ENCODE peak calls at places on chromosomes 11 and 22, in four cellular contexts. One of them, this sample, is unnamed.

GRCh38 chr11:35649984-35650383 is 12.6 kb upstream of the TRIM44 start:
- DNase-seq in SK-N-SH: no peak
- DNase-seq in GM12878: no peak
- DNase-seq in HepG2: no peak
- DNase-seq in this sample: no peak

GRCh38 chr11:7657306-7658025 is 15.8 kb downstream of the CYB5R2 start:
- DNase-seq in SK-N-SH: peak
- DNase-seq in GM12878: no peak
- DNase-seq in HepG2: peak
- DNase-seq in this sample: peak

GRCh38 chr11:60734271-60734670 is 9.8 kb downstream of the MS4A18 start:
- DNase-seq in SK-N-SH: no peak
- DNase-seq in GM12878: no peak
- DNase-seq in HepG2: no peak
- DNase-seq in this sample: no peak

GRCh38 chr22:19766506-19767426 is 6.2 kb downstream of the TBX1 start:
- DNase-seq in SK-N-SH: peak
- DNase-seq in GM12878: no peak
- DNase-seq in HepG2: no peak
- DNase-seq in this sample: peak

GRCh38 chr11:87366346-87366745 is 328.6 kb downstream of the TMEM135 start:
- DNase-seq in SK-N-SH: no peak
- DNase-seq in GM12878: no peak
- DNase-seq in HepG2: no peak
- DNase-seq in this sample: no peak

GRCh38 chr11:45185228-45185729 is 38.8 kb downstream of the PRDM11 start:
- DNase-seq in SK-N-SH: no peak
- DNase-seq in GM12878: no peak
- DNase-seq in HepG2: no peak
- DNase-seq in this sample: peak

GRCh38 chr11:96481204-96481603 is 91.4 kb downstream of the JRKL start:
- DNase-seq in SK-N-SH: no peak
- DNase-seq in GM12878: no peak
- DNase-seq in HepG2: no peak
- DNase-seq in this sample: no peak

GRCh38 chr22:31223786-31224191 is 11.7 kb downstream of the LIMK2 start:
- DNase-seq in SK-N-SH: no peak
- DNase-seq in GM12878: no peak
- DNase-seq in HepG2: peak
- DNase-seq in this sample: no peak

GRCh38 chr11:119685073-119685746 is 43.8 kb downstream of the NECTIN1 start:
- DNase-seq in SK-N-SH: peak
- DNase-seq in GM12878: no peak
- DNase-seq in HepG2: no peak
- DNase-seq in this sample: no peak

GRCh38 chr11:63553759-63554158 is 9.4 kb downstream of the PLAAT2 start:
- DNase-seq in SK-N-SH: no peak
- DNase-seq in GM12878: no peak
- DNase-seq in HepG2: no peak
- DNase-seq in this sample: no peak

GRCh38 chr11:76935030-76935429 is 74.3 kb downstream of the ACER3 start:
- DNase-seq in SK-N-SH: no peak
- DNase-seq in GM12878: no peak
- DNase-seq in HepG2: no peak
- DNase-seq in this sample: no peak

GRCh38 chr22:42621505-42622002 is 6.9 kb upstream of the POLDIP3 start:
- DNase-seq in SK-N-SH: peak
- DNase-seq in GM12878: no peak
- DNase-seq in HepG2: peak
- DNase-seq in this sample: peak

GRCh38 chr11:35486446-35486845 is 39.0 kb downstream of the PAMR1 start:
- DNase-seq in SK-N-SH: no peak
- DNase-seq in GM12878: no peak
- DNase-seq in HepG2: no peak
- DNase-seq in this sample: no peak

GRCh38 chr11:117145393-117145761 is 1.3 kb downstream of the PAFAH1B2 start:
- DNase-seq in SK-N-SH: peak
- DNase-seq in GM12878: no peak
- DNase-seq in HepG2: peak
- DNase-seq in this sample: peak

GRCh38 chr11:66353762-66354161 is 6.3 kb upstream of the B4GAT1 start:
- DNase-seq in SK-N-SH: no peak
- DNase-seq in GM12878: no peak
- DNase-seq in HepG2: no peak
- DNase-seq in this sample: no peak

GRCh38 chr11:26522912-26523610 is 49.0 kb downstream of the MUC15 start:
- DNase-seq in SK-N-SH: no peak
- DNase-seq in GM12878: no peak
- DNase-seq in HepG2: peak
- DNase-seq in this sample: no peak

GRCh38 chr11:100932474-100933100 is 197.0 kb downstream of the PGR start:
- DNase-seq in SK-N-SH: peak
- DNase-seq in GM12878: no peak
- DNase-seq in HepG2: peak
- DNase-seq in this sample: peak

GRCh38 chr11:35177370-35177769 is 38.4 kb downstream of the CD44 start:
- DNase-seq in SK-N-SH: no peak
- DNase-seq in GM12878: no peak
- DNase-seq in HepG2: no peak
- DNase-seq in this sample: no peak

GRCh38 chr11:396948-397548 is 3.0 kb downstream of the PKP3 start:
- DNase-seq in SK-N-SH: peak
- DNase-seq in GM12878: no peak
- DNase-seq in HepG2: peak
- DNase-seq in this sample: no peak

GRCh38 chr11:68066742-68067141 is 27.9 kb downstream of the TCIRG1 start:
- DNase-seq in SK-N-SH: no peak
- DNase-seq in GM12878: no peak
- DNase-seq in HepG2: no peak
- DNase-seq in this sample: no peak

GRCh38 chr22:33427461-33427860 is 369.3 kb upstream of the SYN3 start:
- DNase-seq in SK-N-SH: no peak
- DNase-seq in GM12878: no peak
- DNase-seq in HepG2: no peak
- DNase-seq in this sample: no peak

GRCh38 chr11:74683279-74683871 is 47.9 kb downstream of the CHRDL2 start:
- DNase-seq in SK-N-SH: peak
- DNase-seq in GM12878: no peak
- DNase-seq in HepG2: no peak
- DNase-seq in this sample: no peak

GRCh38 chr11:102377891-102378290 is 30.9 kb downstream of the BIRC2 start:
- DNase-seq in SK-N-SH: no peak
- DNase-seq in GM12878: no peak
- DNase-seq in HepG2: no peak
- DNase-seq in this sample: no peak

GRCh38 chr22:36386900-36387663 is 685 bp downstream of the MYH9 start:
- DNase-seq in SK-N-SH: peak
- DNase-seq in GM12878: no peak
- DNase-seq in HepG2: no peak
- DNase-seq in this sample: peak

GRCh38 chr11:129972596-129972995 is 30.0 kb downstream of the PRDM10 start:
- DNase-seq in SK-N-SH: no peak
- DNase-seq in GM12878: no peak
- DNase-seq in HepG2: no peak
- DNase-seq in this sample: no peak

GRCh38 chr11:61574611-61575010 is 6.3 kb downstream of the SYT7 start:
- DNase-seq in SK-N-SH: peak
- DNase-seq in GM12878: no peak
- DNase-seq in HepG2: no peak
- DNase-seq in this sample: no peak

GRCh38 chr11:23280088-23280487 is 419.8 kb upstream of the CCDC179 start:
- DNase-seq in SK-N-SH: no peak
- DNase-seq in GM12878: no peak
- DNase-seq in HepG2: no peak
- DNase-seq in this sample: no peak

DNA sequence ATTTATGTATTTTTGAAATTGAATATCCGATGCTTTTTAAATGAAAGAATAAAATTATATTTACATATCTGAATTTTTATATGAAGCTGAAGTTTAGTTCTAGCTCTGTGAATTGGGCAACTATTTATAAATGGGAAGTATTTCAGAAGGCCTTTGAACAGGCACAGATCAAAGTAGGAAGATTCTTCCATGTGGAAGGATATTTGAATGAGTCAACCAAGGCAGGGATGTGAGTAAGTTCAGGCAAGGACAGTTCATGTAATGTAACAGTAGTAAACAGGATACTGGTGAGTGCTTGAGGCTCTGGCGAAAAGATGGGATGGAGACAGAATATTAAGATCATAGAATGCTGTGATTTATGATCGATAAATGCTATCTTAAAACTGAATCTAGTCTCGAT is 417.8 kb upstream of the CCDC179 start:
- DNase-seq in SK-N-SH: no peak
- DNase-seq in GM12878: no peak
- DNase-seq in HepG2: no peak
- DNase-seq in this sample: no peak
- TF ChIP-seq FOXM1 in SK-N-SH: no peak
- TF ChIP-seq FOXM1 in GM12878: no peak
- TF ChIP-seq FOXM1 in HepG2: no peak
- TF ChIP-seq FOXM1 in this sample: no peak

DNA sequence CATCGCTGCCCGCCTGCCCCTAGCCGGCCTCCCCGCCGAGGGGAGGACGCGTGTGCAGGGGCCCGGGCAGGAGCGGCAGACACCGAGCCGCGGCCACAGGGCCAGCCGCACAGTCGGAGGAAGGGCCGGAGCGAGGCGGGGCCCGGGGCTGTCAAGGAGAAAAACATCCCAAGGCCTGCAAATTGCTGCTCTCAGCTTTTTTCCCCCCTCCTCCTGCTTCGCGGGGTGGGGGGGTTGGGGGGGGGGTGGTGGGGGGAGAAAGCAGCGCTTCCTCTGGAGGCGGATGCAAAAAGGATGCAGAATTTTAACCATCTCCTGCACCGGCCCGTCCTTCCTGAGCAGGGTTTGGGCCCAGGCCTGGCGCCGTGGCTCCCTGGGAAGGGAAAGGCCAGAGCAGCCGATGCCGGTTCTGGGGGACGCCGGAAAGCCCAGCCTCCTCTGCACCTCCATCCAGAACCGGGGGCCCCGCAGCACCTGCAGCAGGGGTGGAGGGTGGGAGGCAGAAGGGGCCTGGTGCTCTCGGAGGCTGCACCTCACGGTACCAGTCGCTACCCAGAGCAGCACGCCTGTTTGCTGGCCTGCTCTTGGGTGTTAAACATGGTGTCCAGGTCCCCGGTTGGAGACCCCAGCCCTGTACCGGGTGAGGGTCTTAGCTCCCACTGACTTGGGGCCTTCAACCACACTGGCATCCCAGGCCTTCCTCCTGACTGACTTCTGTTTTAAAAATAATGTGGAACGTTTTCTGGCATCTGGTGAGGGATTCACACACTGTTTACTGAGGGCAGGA is 77.3 kb upstream of the WNT7B start:
- DNase-seq in SK-N-SH: peak
- DNase-seq in GM12878: no peak
- DNase-seq in HepG2: no peak
- DNase-seq in this sample: no peak
- H2AFZ ChIP-seq in SK-N-SH: no peak
- H2AFZ ChIP-seq in GM12878: peak
- H2AFZ ChIP-seq in HepG2: no peak
- H2AFZ ChIP-seq in this sample: no peak

GRCh38 chr11:33195391-33196190 is 34.3 kb upstream of the CSTF3 start:
- DNase-seq in SK-N-SH: no peak
- DNase-seq in GM12878: no peak
- DNase-seq in HepG2: no peak
- DNase-seq in this sample: no peak
- TF ChIP-seq FOXM1 in SK-N-SH: no peak
- TF ChIP-seq FOXM1 in GM12878: no peak
- TF ChIP-seq FOXM1 in HepG2: no peak
- TF ChIP-seq FOXM1 in this sample: no peak

GRCh38 chr11:3164540-3165151 is 464 bp downstream of the OSBPL5 start:
- DNase-seq in SK-N-SH: peak
- DNase-seq in GM12878: no peak
- DNase-seq in HepG2: no peak
- DNase-seq in this sample: no peak

GRCh38 chr11:3165152-3165705 is at the start of gene OSBPL5:
- DNase-seq in SK-N-SH: peak
- DNase-seq in GM12878: no peak
- DNase-seq in HepG2: no peak
- DNase-seq in this sample: peak

GRCh38 chr11:3167143-3168119 is 2.3 kb upstream of the OSBPL5 start:
- DNase-seq in SK-N-SH: no peak
- DNase-seq in GM12878: no peak
- DNase-seq in HepG2: no peak
- DNase-seq in this sample: no peak

GRCh38 chr11:3166268-3167142 is 1.4 kb upstream of the OSBPL5 start:
- DNase-seq in SK-N-SH: no peak
- DNase-seq in GM12878: no peak
- DNase-seq in HepG2: no peak
- DNase-seq in this sample: no peak

GRCh38 chr11:3165916-3166267 is 782 bp upstream of the OSBPL5 start:
- DNase-seq in SK-N-SH: no peak
- DNase-seq in GM12878: no peak
- DNase-seq in HepG2: no peak
- DNase-seq in this sample: no peak
- H2AFZ ChIP-seq in SK-N-SH: peak
- H2AFZ ChIP-seq in GM12878: no peak
- H2AFZ ChIP-seq in HepG2: no peak
- H2AFZ ChIP-seq in this sample: peak

DNA sequence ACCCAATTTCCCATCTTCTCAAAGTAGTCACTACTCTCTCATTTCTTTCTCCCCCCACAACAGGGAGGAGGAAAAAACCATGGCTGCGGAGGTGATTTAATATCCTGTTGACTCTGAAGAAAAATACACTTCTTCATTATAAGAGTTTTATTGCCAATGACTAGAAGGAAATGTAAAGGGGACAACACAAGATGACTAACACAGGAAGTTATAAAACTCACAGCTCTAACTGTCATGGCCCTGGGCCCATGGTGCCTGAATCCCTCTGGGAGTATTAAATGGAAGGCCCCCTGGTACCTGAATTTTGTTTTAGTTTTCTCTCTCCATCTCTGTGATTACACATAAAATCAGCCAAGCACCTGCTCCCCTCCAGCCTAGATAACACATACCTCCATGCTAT is 352.8 kb upstream of the FAT3 start:
- DNase-seq in SK-N-SH: no peak
- DNase-seq in GM12878: no peak
- DNase-seq in HepG2: no peak
- DNase-seq in this sample: no peak
- TF ChIP-seq FOXM1 in SK-N-SH: no peak
- TF ChIP-seq FOXM1 in GM12878: no peak
- TF ChIP-seq FOXM1 in HepG2: no peak
- TF ChIP-seq FOXM1 in this sample: no peak

This sample was measured in K562.